ENCODE peak calls at places on chromosomes 3 and 15, in four cellular contexts. Z is MCF 10A, V is tibial nerve, G is AG08396. L is an unnamed sample.

GRCh38 chr15:28017423-28017924 is 81.6 kb downstream of the OCA2 start:
- DNase-seq in Z (no peak), V (no peak), G (no peak), L (no peak)

GRCh38 chr15:24146251-24146650 is 459.1 kb upstream of the NDN start:
- DNase-seq in G (no peak), Z (no peak), V (no peak), L (no peak)

GRCh38 chr15:41079717-41080116 is 36.4 kb downstream of the INO80 start:
- DNase-seq in G (no peak), V (no peak), Z (no peak), L (no peak)

GRCh38 chr3:181838940-181839914 is 127.5 kb downstream of the SOX2 start:
- DNase-seq in G (no peak), V (no peak), Z (no peak), L (no peak)

GRCh38 chr3:155354658-155355057 is 61.2 kb upstream of the STRIT1 start:
- DNase-seq in Z (no peak), G (no peak), V (no peak), L (no peak)

GRCh38 chr15:60651734-60652141 is 172.8 kb upstream of the ICE2 start:
- DNase-seq in V (no peak), G (no peak), Z (no peak), L (no peak)

GRCh38 chr15:45048784-45049631 is 26.0 kb downstream of the SORD start:
- DNase-seq in G (no peak), Z (no peak), V (no peak), L (peak; percentile 22)

GRCh38 chr3:57998366-57999283 is 9.6 kb upstream of the FLNB start:
- DNase-seq in Z (no peak), G (no peak), V (no peak), L (no peak)

GRCh38 chr15:68794869-68795268 is 25.8 kb downstream of the ANP32A start:
- DNase-seq in G (peak; percentile 47), V (no peak), Z (no peak), L (no peak)

L was measured in left colon.